ENCODE peak calls at places on chromosomes 4 and X, in six cellular contexts. One of them, this sample, is unnamed.
A peak's percentile ranks its signal among the peaks of the same experiment; 100 is the strongest.

GRCh38 chr4:112005027-112005426 is 140.2 kb upstream of the FAM241A start:
- DNase-seq in psoas muscle: no peak
- DNase-seq in effector memory CD8-positive, alpha-beta T cell: no peak
- DNase-seq in GM19239: no peak
- DNase-seq in gastrocnemius medialis: no peak
- DNase-seq in ureter: no peak
- DNase-seq in this sample: no peak

GRCh38 chrX:154384284-154384892 is 5.3 kb downstream of the EMD start:
- DNase-seq in ureter: no peak
- DNase-seq in psoas muscle: no peak
- DNase-seq in gastrocnemius medialis: no peak
- DNase-seq in effector memory CD8-positive, alpha-beta T cell: no peak
- DNase-seq in GM19239: no peak
- DNase-seq in this sample: no peak

GRCh38 chrX:40005290-40006011 is 92.3 kb downstream of the BCOR start:
- DNase-seq in psoas muscle: no peak
- DNase-seq in gastrocnemius medialis: no peak
- DNase-seq in effector memory CD8-positive, alpha-beta T cell: no peak
- DNase-seq in ureter: no peak
- DNase-seq in GM19239: no peak
- DNase-seq in this sample: no peak

GRCh38 chrX:115367956-115368355 is 78.4 kb downstream of the LUZP4 start:
- DNase-seq in effector memory CD8-positive, alpha-beta T cell: no peak
- DNase-seq in ureter: no peak
- DNase-seq in GM19239: no peak
- DNase-seq in psoas muscle: no peak
- DNase-seq in gastrocnemius medialis: no peak
- DNase-seq in this sample: no peak

GRCh38 chrX:105190252-105190853 is 30.1 kb downstream of the TEX13A start:
- DNase-seq in GM19239: no peak
- DNase-seq in effector memory CD8-positive, alpha-beta T cell: no peak
- DNase-seq in psoas muscle: no peak
- DNase-seq in ureter: no peak
- DNase-seq in gastrocnemius medialis: no peak
- DNase-seq in this sample: no peak

GRCh38 chr4:154073107-154073817 is 284.4 kb upstream of the SFRP2 start:
- DNase-seq in gastrocnemius medialis: no peak
- DNase-seq in effector memory CD8-positive, alpha-beta T cell: no peak
- DNase-seq in GM19239: no peak
- DNase-seq in psoas muscle: no peak
- DNase-seq in ureter: no peak
- DNase-seq in this sample: no peak

GRCh38 chr4:2875556-2875955 is 31.9 kb downstream of the ADD1 start:
- DNase-seq in gastrocnemius medialis: no peak
- DNase-seq in GM19239: no peak
- DNase-seq in effector memory CD8-positive, alpha-beta T cell: no peak
- DNase-seq in ureter: no peak
- DNase-seq in psoas muscle: no peak
- DNase-seq in this sample: no peak

GRCh38 chrX:69119122-69119521 is 46.1 kb downstream of the PJA1 start:
- DNase-seq in effector memory CD8-positive, alpha-beta T cell: no peak
- DNase-seq in gastrocnemius medialis: no peak
- DNase-seq in GM19239: no peak
- DNase-seq in ureter: no peak
- DNase-seq in psoas muscle: no peak
- DNase-seq in this sample: no peak

GRCh38 chr4:97013309-97014106 is 1129.8 kb downstream of the STPG2 start:
- DNase-seq in ureter: no peak
- DNase-seq in GM19239: no peak
- DNase-seq in effector memory CD8-positive, alpha-beta T cell: no peak
- DNase-seq in psoas muscle: no peak
- DNase-seq in gastrocnemius medialis: no peak
- DNase-seq in this sample: no peak

GRCh38 chr4:140935259-140935658 is 179.1 kb upstream of the TBC1D9 start:
- DNase-seq in effector memory CD8-positive, alpha-beta T cell: no peak
- DNase-seq in GM19239: no peak
- DNase-seq in gastrocnemius medialis: peak; percentile 52
- DNase-seq in psoas muscle: peak; percentile 54
- DNase-seq in ureter: peak; percentile 53
- DNase-seq in this sample: no peak

GRCh38 chrX:16882702-16883486 is 12.7 kb upstream of the RBBP7 start:
- DNase-seq in gastrocnemius medialis: peak; percentile 63
- DNase-seq in GM19239: no peak
- DNase-seq in effector memory CD8-positive, alpha-beta T cell: peak; percentile 57
- DNase-seq in psoas muscle: peak; percentile 77
- DNase-seq in ureter: peak; percentile 59
- DNase-seq in this sample: no peak

GRCh38 chr4:126697748-126698147 is 935.0 kb upstream of the INTU start:
- DNase-seq in psoas muscle: no peak
- DNase-seq in ureter: no peak
- DNase-seq in GM19239: no peak
- DNase-seq in effector memory CD8-positive, alpha-beta T cell: no peak
- DNase-seq in gastrocnemius medialis: no peak
- DNase-seq in this sample: no peak

GRCh38 chr4:177380730-177381287 is 61.4 kb downstream of the AGA start:
- DNase-seq in psoas muscle: no peak
- DNase-seq in GM19239: no peak
- DNase-seq in gastrocnemius medialis: no peak
- DNase-seq in effector memory CD8-positive, alpha-beta T cell: no peak
- DNase-seq in ureter: no peak
- DNase-seq in this sample: no peak

GRCh38 chr4:3389879-3390840 is 51.6 kb upstream of the HGFAC start:
- DNase-seq in psoas muscle: no peak
- DNase-seq in effector memory CD8-positive, alpha-beta T cell: no peak
- DNase-seq in GM19239: no peak
- DNase-seq in ureter: no peak
- DNase-seq in gastrocnemius medialis: no peak
- DNase-seq in this sample: no peak

GRCh38 chrX:69189972-69190371 is 24.7 kb upstream of the PJA1 start:
- DNase-seq in ureter: no peak
- DNase-seq in GM19239: no peak
- DNase-seq in effector memory CD8-positive, alpha-beta T cell: no peak
- DNase-seq in psoas muscle: no peak
- DNase-seq in gastrocnemius medialis: no peak
- DNase-seq in this sample: no peak

GRCh38 chr4:80336582-80336981 is 1.1 kb downstream of the CFAP299 start:
- DNase-seq in gastrocnemius medialis: no peak
- DNase-seq in ureter: no peak
- DNase-seq in GM19239: no peak
- DNase-seq in effector memory CD8-positive, alpha-beta T cell: no peak
- DNase-seq in psoas muscle: no peak
- DNase-seq in this sample: no peak

GRCh38 chr4:92304636-92305035 is 870 bp downstream of the GRID2 start:
- DNase-seq in psoas muscle: no peak
- DNase-seq in GM19239: no peak
- DNase-seq in gastrocnemius medialis: no peak
- DNase-seq in ureter: no peak
- DNase-seq in effector memory CD8-positive, alpha-beta T cell: no peak
- DNase-seq in this sample: no peak

GRCh38 chr4:24262084-24262483 is 322.3 kb downstream of the DHX15 start:
- DNase-seq in GM19239: no peak
- DNase-seq in gastrocnemius medialis: no peak
- DNase-seq in psoas muscle: no peak
- DNase-seq in ureter: no peak
- DNase-seq in effector memory CD8-positive, alpha-beta T cell: no peak
- DNase-seq in this sample: no peak

GRCh38 chr4:22531226-22531625 is 15.4 kb upstream of the ADGRA3 start:
- DNase-seq in GM19239: no peak
- DNase-seq in ureter: no peak
- DNase-seq in effector memory CD8-positive, alpha-beta T cell: no peak
- DNase-seq in gastrocnemius medialis: no peak
- DNase-seq in psoas muscle: no peak
- DNase-seq in this sample: no peak

GRCh38 chr4:6257243-6258025 is 12.2 kb upstream of the WFS1 start:
- DNase-seq in GM19239: no peak
- DNase-seq in psoas muscle: no peak
- DNase-seq in effector memory CD8-positive, alpha-beta T cell: no peak
- DNase-seq in gastrocnemius medialis: no peak
- DNase-seq in ureter: no peak
- DNase-seq in this sample: no peak

GRCh38 chr4:102356562-102357202 is 11.4 kb upstream of the SLC39A8 start:
- DNase-seq in ureter: no peak
- DNase-seq in gastrocnemius medialis: no peak
- DNase-seq in GM19239: no peak
- DNase-seq in effector memory CD8-positive, alpha-beta T cell: no peak
- DNase-seq in psoas muscle: no peak
- DNase-seq in this sample: no peak

GRCh38 chr4:139857021-139857420 is 191.4 kb downstream of the MGST2 start:
- DNase-seq in GM19239: no peak
- DNase-seq in effector memory CD8-positive, alpha-beta T cell: no peak
- DNase-seq in psoas muscle: no peak
- DNase-seq in gastrocnemius medialis: no peak
- DNase-seq in ureter: no peak
- DNase-seq in this sample: no peak

GRCh38 chrX:123835661-123836371 is 24.0 kb upstream of the XIAP start:
- DNase-seq in effector memory CD8-positive, alpha-beta T cell: no peak
- DNase-seq in ureter: no peak
- DNase-seq in gastrocnemius medialis: no peak
- DNase-seq in psoas muscle: no peak
- DNase-seq in GM19239: no peak
- DNase-seq in this sample: no peak